ENCODE peak calls at places on chromosomes 12 and 14, in seven cellular contexts. T is brain microvascular endothelial cell; R is SK-N-SH; N is SJSA1; L is CD8-positive, alpha-beta T cell; F is tibial artery; P is body of pancreas. Z is an unnamed sample.
A peak's percentile ranks its signal among the peaks of the same experiment; 100 is the strongest.

GRCh38 chr12:111664961-111665865 is 20.5 kb downstream of the BRAP start:
- DNase-seq in F (no peak), R (no peak), P (no peak), N (no peak), L (no peak), T (no peak), Z (no peak)

GRCh38 chr12:86373813-86374212 is 117.6 kb upstream of the MGAT4C start:
- DNase-seq in R (no peak), T (no peak), N (no peak), F (no peak), P (no peak), L (no peak), Z (no peak)

GRCh38 chr12:86774841-86775386 is 518.7 kb upstream of the MGAT4C start:
- DNase-seq in T (no peak), R (no peak), F (no peak), N (no peak), L (no peak), P (no peak), Z (no peak)

GRCh38 chr14:34199585-34199984 is 248.7 kb upstream of the EGLN3 start:
- DNase-seq in F (no peak), P (no peak), R (no peak), T (peak; percentile 83), N (no peak), L (no peak), Z (no peak)

GRCh38 chr14:52333823-52334657 is 19.9 kb downstream of the PTGER2 start:
- DNase-seq in L (no peak), P (peak; percentile 37), R (no peak), T (no peak), F (no peak), N (no peak), Z (no peak)

GRCh38 chr12:89461649-89462612 is 62.7 kb downstream of the GALNT4 start:
- DNase-seq in N (no peak), T (no peak), R (peak; percentile 36), L (no peak), F (no peak), P (no peak), Z (no peak)

GRCh38 chr12:120692524-120693033 is 5.6 kb downstream of the MLEC start:
- DNase-seq in N (peak; percentile 62), L (no peak), T (no peak), F (no peak), R (no peak), P (no peak), Z (no peak)

GRCh38 chr12:11807453-11807852 is 158.0 kb downstream of the ETV6 start:
- DNase-seq in L (no peak), P (no peak), T (no peak), F (no peak), R (no peak), N (no peak), Z (no peak)

GRCh38 chr14:64910847-64911495 is 3.3 kb upstream of the CHURC1 start:
- DNase-seq in R (peak; percentile 35), L (no peak), F (no peak), N (no peak), P (no peak), T (peak; percentile 47), Z (no peak)

GRCh38 chr12:38847247-38847646 is 58.1 kb downstream of the CPNE8 start:
- DNase-seq in L (no peak), F (no peak), R (no peak), N (no peak), P (no peak), T (no peak), Z (no peak)

GRCh38 chr14:39228044-39228443 is 5.7 kb upstream of the MIA2 start:
- DNase-seq in N (no peak), F (no peak), R (no peak), T (no peak), P (no peak), L (no peak), Z (no peak)

GRCh38 chr12:34348836-34349672 is 326.8 kb downstream of the ALG10 start:
- DNase-seq in N (no peak), R (no peak), T (no peak), F (no peak), L (no peak), P (no peak), Z (no peak)

GRCh38 chr12:14954269-14954668 is 7.1 kb downstream of the ARHGDIB start:
- DNase-seq in R (no peak), P (no peak), L (no peak), T (no peak), F (no peak), N (no peak), Z (no peak)

GRCh38 chr12:63294327-63294632 is 143.3 kb upstream of the AVPR1A start:
- DNase-seq in T (peak; percentile 96), N (peak; percentile 89), P (peak; percentile 25), R (no peak), L (no peak), F (no peak), Z (no peak)

GRCh38 chr12:106114084-106115068 is 24.4 kb downstream of the NUAK1 start:
- DNase-seq in R (no peak), L (no peak), F (peak; percentile 79), T (no peak), N (no peak), P (no peak), Z (peak; percentile 68)

GRCh38 chr14:58882577-58883018 is 244.8 kb downstream of the DACT1 start:
- DNase-seq in R (no peak), L (no peak), P (peak; percentile 11), F (no peak), N (no peak), T (peak; percentile 18), Z (no peak)

GRCh38 chr14:37842106-37842505 is 246.7 kb downstream of the TTC6 start:
- DNase-seq in T (no peak), R (no peak), F (no peak), P (no peak), N (no peak), L (no peak), Z (no peak)

GRCh38 chr12:120980800-120981368 is 2.5 kb downstream of the HNF1A start:
- DNase-seq in N (no peak), L (no peak), P (peak; percentile 33), F (no peak), T (no peak), R (no peak), Z (no peak)

GRCh38 chr12:130353081-130353480 is 15.4 kb downstream of the PIWIL1 start:
- DNase-seq in N (no peak), L (no peak), P (no peak), F (no peak), T (no peak), R (no peak), Z (no peak)

GRCh38 chr12:130354407-130354806 is 16.7 kb downstream of the PIWIL1 start:
- DNase-seq in F (no peak), L (no peak), N (no peak), T (no peak), R (no peak), P (no peak), Z (no peak)

GRCh38 chr12:130356222-130356621 is 18.5 kb downstream of the PIWIL1 start:
- DNase-seq in L (no peak), N (no peak), F (no peak), P (no peak), R (no peak), T (no peak), Z (no peak)

GRCh38 chr12:130357729-130358330 is 20.1 kb downstream of the PIWIL1 start:
- DNase-seq in P (no peak), F (no peak), R (no peak), L (no peak), T (no peak), N (no peak), Z (no peak)

DNA sequence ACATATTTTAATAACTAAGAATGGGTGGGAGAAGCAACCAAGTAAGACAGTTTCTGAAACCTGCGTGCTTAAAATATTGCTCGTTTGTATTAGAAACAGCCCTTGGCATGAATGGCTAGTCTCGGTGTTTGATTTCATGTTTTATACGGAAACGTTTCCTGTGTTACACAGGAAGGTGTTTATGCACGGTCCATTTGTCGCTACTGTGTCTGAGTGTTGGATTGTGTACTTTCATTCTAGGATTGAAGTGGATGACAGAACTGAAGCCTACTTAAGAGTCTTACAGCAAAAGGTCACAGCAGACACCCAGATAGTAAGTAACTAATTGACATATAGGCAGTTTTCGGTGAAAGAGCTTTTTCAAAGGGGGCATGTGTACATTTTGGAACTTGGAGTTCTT is 19.6 kb downstream of the PIWIL1 start:
- DNase-seq in F (no peak), T (no peak), R (no peak), N (no peak), P (no peak), L (no peak), Z (no peak)
- H3K27me3 ChIP-seq in F (no peaks in the 10 kb centered on the region), T (no peaks in the 10 kb centered on the region), R (no peaks in the 10 kb centered on the region), N (no peaks in the 10 kb centered on the region), P (peaks cover 3% of the 10 kb centered on the region), L (no peaks in the 10 kb centered on the region), Z (peaks cover 4% of the 10 kb centered on the region)

GRCh38 chr14:71780822-71781221 is 151.4 kb upstream of the RGS6 start:
- DNase-seq in F (no peak), N (no peak), P (no peak), L (no peak), T (no peak), R (no peak), Z (no peak)

GRCh38 chr14:71780075-71780474 is 152.2 kb upstream of the RGS6 start:
- DNase-seq in P (no peak), L (no peak), N (no peak), F (no peak), T (no peak), R (no peak), Z (no peak)

GRCh38 chr14:71773900-71774481 is 158.2 kb upstream of the RGS6 start:
- DNase-seq in F (no peak), R (no peak), N (no peak), P (no peak), L (no peak), T (no peak), Z (no peak)

GRCh38 chr14:71776463-71777359 is 155.5 kb upstream of the RGS6 start:
- DNase-seq in R (no peak), N (no peak), P (no peak), F (no peak), T (no peak), L (no peak), Z (no peak)
- H3K4me3 ChIP-seq in R (no peak overlapping the region), N (no peak overlapping the region), P (no peak overlapping the region), F (no peak overlapping the region), T (no peak overlapping the region), L (no peak overlapping the region), Z (no peak overlapping the region)

GRCh38 chr14:77301103-77301502 is 19.6 kb downstream of the POMT2 start:
- DNase-seq in T (peak; percentile 86), R (peak; percentile 65), L (peak; percentile 62), F (peak; percentile 78), P (peak; percentile 84), N (peak; percentile 76), Z (peak; percentile 83)

GRCh38 chr14:77303417-77304156 is 17.1 kb downstream of the POMT2 start:
- DNase-seq in P (peak; percentile 53), N (peak; percentile 77), R (no peak), F (no peak), L (no peak), T (peak; percentile 96), Z (no peak)

GRCh38 chr14:77305696-77306095 is 15.0 kb downstream of the POMT2 start:
- DNase-seq in P (no peak), N (no peak), R (no peak), F (no peak), T (no peak), L (no peak), Z (no peak)

GRCh38 chr14:77299776-77300175 is 20.9 kb downstream of the POMT2 start:
- DNase-seq in P (no peak), F (no peak), T (no peak), R (no peak), L (no peak), N (no peak), Z (no peak)

GRCh38 chr14:77302926-77303325 is 17.8 kb downstream of the POMT2 start:
- DNase-seq in F (no peak), T (peak; percentile 67), N (peak; percentile 65), L (no peak), R (no peak), P (no peak), Z (no peak)
- H3K27ac ChIP-seq in F (no peak overlapping the region), T (peak overlapping the region; percentile 90), N (peak overlapping the region; percentile 13), L (no peak overlapping the region), R (peak overlapping the region; percentile 40), P (no peak overlapping the region), Z (peak overlapping the region; percentile 92)

GRCh38 chr12:65740873-65741600 is 83.2 kb upstream of the HMGA2 start:
- DNase-seq in L (peak; percentile 63), F (peak; percentile 69), N (peak; percentile 100), P (peak; percentile 76), T (peak; percentile 77), R (peak; percentile 61), Z (peak; percentile 73)
- H3K27me3 ChIP-seq in L (no peaks in the 10 kb centered on the region), F (no peaks in the 10 kb centered on the region), N (no peaks in the 10 kb centered on the region), P (peaks cover 8% of the 10 kb centered on the region), T (no peaks in the 10 kb centered on the region), R (no peaks in the 10 kb centered on the region), Z (peaks cover 8% of the 10 kb centered on the region)

Z was measured in psoas muscle.